ENCODE peak calls at places on chromosomes 16 and 17, in ten cellular contexts. T is CD4-positive, alpha-beta T cell; V is choroid plexus epithelial cell; Z is ovary; A is DND-41; G is heart left ventricle; R is PC-9; U is kidney; D is brain microvascular endothelial cell; W is neural crest cell. C is an unnamed sample.

GRCh38 chr16:74199066-74199841 is 97.4 kb upstream of the PSMD7 start:
- DNase-seq in T (no peak), V (no peak), Z (no peak), A (no peak), G (no peak), R (no peak), U (no peak), D (no peak), W (no peak), C (no peak)

GRCh38 chr16:54812229-54812628 is 118.4 kb upstream of the IRX5 start:
- DNase-seq in T (no peak), V (peak; percentile 19), Z (no peak), A (no peak), G (no peak), R (no peak), U (no peak), D (no peak), W (no peak), C (peak; percentile 12)

GRCh38 chr16:19926449-19927390 is 42.1 kb upstream of the GPRC5B start:
- DNase-seq in T (no peak), V (peak; percentile 85), Z (no peak), A (no peak), G (no peak), R (no peak), U (no peak), D (peak; percentile 83), W (no peak), C (peak; percentile 77)

GRCh38 chr16:91484-91883 is 13.5 kb downstream of the MPG start:
- DNase-seq in T (no peak), V (no peak), Z (no peak), A (no peak), G (peak; percentile 70), R (no peak), U (no peak), D (no peak), W (no peak), C (peak; percentile 72)

GRCh38 chr16:2364638-2365210 is 24.2 kb upstream of the ABCA3 start:
- DNase-seq in T (no peak), V (peak; percentile 31), Z (no peak), A (no peak), G (no peak), R (no peak), U (no peak), D (no peak), W (no peak), C (no peak)

GRCh38 chr17:77501101-77501566 is 360.4 kb downstream of the SEC14L1 start:
- DNase-seq in T (peak; percentile 29), V (peak; percentile 45), Z (no peak), A (peak; percentile 57), G (no peak), R (no peak), U (no peak), D (no peak), W (no peak), C (no peak)

GRCh38 chr16:84650062-84650991 is 2.0 kb downstream of the KLHL36 start:
- DNase-seq in T (no peak), V (peak; percentile 29), Z (no peak), A (no peak), G (no peak), R (no peak), U (peak; percentile 20), D (peak; percentile 27), W (no peak), C (peak; percentile 26)

GRCh38 chr17:66957951-66958579 is 6.4 kb upstream of the CACNG4 start:
- DNase-seq in T (no peak), V (peak; percentile 76), Z (no peak), A (no peak), G (no peak), R (no peak), U (no peak), D (peak; percentile 18), W (no peak), C (peak; percentile 14)

GRCh38 chr17:44913676-44914075 is 1.6 kb downstream of the GFAP start:
- DNase-seq in T (no peak), V (no peak), Z (no peak), A (no peak), G (no peak), R (no peak), U (no peak), D (no peak), W (no peak), C (no peak)

DNA sequence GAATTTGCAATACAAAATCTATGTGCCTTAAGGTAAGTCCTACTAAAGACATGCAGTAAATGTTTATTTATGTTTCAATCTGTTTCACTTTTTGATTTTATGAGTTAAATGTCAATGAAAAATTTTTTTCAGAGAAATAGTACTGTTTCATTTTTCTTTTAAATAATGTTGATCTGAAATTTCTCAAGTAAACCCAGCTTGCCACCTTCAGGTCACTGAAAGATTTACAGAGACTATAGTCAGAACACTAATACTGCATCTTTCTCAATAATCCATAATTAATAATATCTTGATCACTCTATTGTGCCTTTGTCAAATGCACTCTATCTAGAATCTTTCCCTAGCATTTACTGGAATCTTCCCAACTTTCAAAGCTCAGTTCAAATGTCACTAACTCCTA is 6.5 kb upstream of the DHX40 start:
- DNase-seq in T (no peak), V (peak; percentile 53), Z (no peak), A (no peak), G (no peak), R (no peak), U (no peak), D (no peak), W (no peak), C (peak; percentile 17)
- TF ChIP-seq CTCF in T (no peak), V (peak; percentile 49), Z (no peak), A (no peak), G (peak; percentile 35), R (peak; percentile 61), U (no peak), D (no peak), W (peak; percentile 45), C (peak; percentile 22)

GRCh38 chr17:47400333-47400732 is 76.6 kb downstream of the EFCAB13 start:
- DNase-seq in T (no peak), V (no peak), Z (no peak), A (no peak), G (no peak), R (no peak), U (no peak), D (no peak), W (no peak), C (no peak)

GRCh38 chr17:47401100-47401499 is 77.3 kb downstream of the EFCAB13 start:
- DNase-seq in T (no peak), V (no peak), Z (no peak), A (no peak), G (no peak), R (no peak), U (no peak), D (no peak), W (no peak), C (no peak)

GRCh38 chr17:47404006-47404405 is 80.3 kb downstream of the EFCAB13 start:
- DNase-seq in T (no peak), V (peak; percentile 26), Z (no peak), A (no peak), G (no peak), R (no peak), U (no peak), D (no peak), W (no peak), C (no peak)

GRCh38 chr17:47404875-47405274 is 81.1 kb downstream of the EFCAB13 start:
- DNase-seq in T (no peak), V (no peak), Z (no peak), A (no peak), G (no peak), R (no peak), U (no peak), D (no peak), W (no peak), C (no peak)
- TF ChIP-seq CTCF in T (no peak), V (no peak), Z (no peak), A (no peak), G (no peak), R (no peak), U (no peak), D (no peak), W (no peak), C (no peak)

DNA sequence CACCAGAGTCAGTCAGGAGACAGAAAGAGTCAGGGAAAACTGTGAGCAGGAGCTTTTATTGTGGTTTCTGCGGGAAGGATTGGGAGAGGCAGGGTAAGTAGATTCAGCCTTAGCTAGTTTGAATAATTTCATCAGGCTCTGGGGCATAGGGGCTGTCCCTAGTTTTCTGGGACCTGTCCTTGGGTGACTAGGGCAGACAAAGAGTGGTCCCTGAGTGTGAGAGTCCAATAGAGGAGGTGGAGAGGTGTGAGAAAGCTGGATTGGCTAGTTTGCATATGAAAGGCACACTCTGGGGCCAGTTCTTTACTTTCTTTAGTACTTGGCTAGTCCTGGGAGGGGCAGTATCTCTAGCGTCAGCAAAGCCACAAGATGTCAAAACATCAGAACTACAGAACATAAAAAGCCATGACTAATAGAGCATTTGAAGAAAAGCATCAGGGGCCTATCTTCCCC is 255.6 kb downstream of the HS3ST3A1 start:
- DNase-seq in T (no peak), V (peak; percentile 99), Z (peak; percentile 16), A (no peak), G (no peak), R (no peak), U (no peak), D (peak; percentile 98), W (no peak), C (peak; percentile 98)
- TF ChIP-seq CTCF in T (no peak), V (peak; percentile 26), Z (no peak), A (no peak), G (no peak), R (no peak), U (no peak), D (no peak), W (no peak), C (no peak)

GRCh38 chr16:10949424-10949970 is 5.1 kb downstream of the CLEC16A start:
- DNase-seq in T (peak; percentile 34), V (peak; percentile 83), Z (no peak), A (peak; percentile 77), G (no peak), R (peak; percentile 42), U (no peak), D (no peak), W (no peak), C (peak; percentile 68)
- TF ChIP-seq CTCF in T (no peak), V (peak; percentile 23), Z (no peak), A (peak; percentile 46), G (no peak), R (no peak), U (no peak), D (peak; percentile 16), W (no peak), C (no peak)

DNA sequence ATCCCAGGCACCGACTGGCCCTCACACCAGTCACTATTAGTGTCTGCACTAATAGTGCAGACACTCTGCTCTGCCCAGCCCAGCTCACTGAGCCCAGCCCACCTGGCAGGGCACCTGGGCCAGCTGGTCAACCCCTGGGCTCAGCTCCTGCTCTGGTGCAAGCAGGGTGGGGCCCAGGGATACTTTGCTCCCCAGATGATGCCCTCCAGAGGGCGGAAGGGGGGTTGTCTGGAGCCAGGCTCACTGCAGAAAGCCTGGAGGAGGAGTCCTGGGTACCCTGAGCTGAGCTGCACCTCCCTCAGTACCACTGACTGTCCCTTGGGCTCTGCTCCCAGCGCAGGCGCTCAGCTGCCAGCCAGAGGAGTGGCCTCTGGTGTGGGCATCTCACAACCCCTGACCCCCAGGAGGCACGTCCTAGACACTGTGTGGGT is 14.5 kb downstream of the RAB11FIP4 start:
- DNase-seq in T (no peak), V (no peak), Z (no peak), A (no peak), G (no peak), R (no peak), U (peak; percentile 43), D (no peak), W (no peak), C (no peak)
- TF ChIP-seq CTCF in T (no peak), V (no peak), Z (no peak), A (no peak), G (no peak), R (no peak), U (no peak), D (no peak), W (no peak), C (no peak)